ENCODE peak calls at places on chromosomes 4 and X, in five cellular contexts. One of them, this sample, is unnamed.
A peak's percentile ranks its signal among the peaks of the same experiment; 100 is the strongest.

GRCh38 chrX:139052461-139052860 is 340.9 kb upstream of the FGF13 start:
- DNase-seq in cardiac fibroblast: no peak
- DNase-seq in astrocyte: peak; percentile 26
- DNase-seq in activated CD8-positive, alpha-beta memory T cell treated with anti-CD3 and anti-CD28 coated beads for 48 hours: no peak
- DNase-seq in colonic mucosa: no peak
- DNase-seq in this sample: no peak

GRCh38 chrX:44874481-44875184 is 1.6 kb downstream of the KDM6A start:
- DNase-seq in cardiac fibroblast: peak; percentile 36
- DNase-seq in astrocyte: peak; percentile 27
- DNase-seq in activated CD8-positive, alpha-beta memory T cell treated with anti-CD3 and anti-CD28 coated beads for 48 hours: peak; percentile 7
- DNase-seq in colonic mucosa: peak; percentile 66
- DNase-seq in this sample: peak; percentile 30

GRCh38 chr4:14396183-14396582 is 606.1 kb upstream of the CPEB2 start:
- DNase-seq in cardiac fibroblast: no peak
- DNase-seq in astrocyte: no peak
- DNase-seq in activated CD8-positive, alpha-beta memory T cell treated with anti-CD3 and anti-CD28 coated beads for 48 hours: no peak
- DNase-seq in colonic mucosa: no peak
- DNase-seq in this sample: no peak

GRCh38 chr4:109408711-109409110 is 24.9 kb upstream of the SEC24B start:
- DNase-seq in cardiac fibroblast: no peak
- DNase-seq in astrocyte: no peak
- DNase-seq in activated CD8-positive, alpha-beta memory T cell treated with anti-CD3 and anti-CD28 coated beads for 48 hours: no peak
- DNase-seq in colonic mucosa: no peak
- DNase-seq in this sample: no peak

GRCh38 chr4:102317459-102317858 is 27.8 kb downstream of the SLC39A8 start:
- DNase-seq in cardiac fibroblast: no peak
- DNase-seq in astrocyte: no peak
- DNase-seq in activated CD8-positive, alpha-beta memory T cell treated with anti-CD3 and anti-CD28 coated beads for 48 hours: no peak
- DNase-seq in colonic mucosa: no peak
- DNase-seq in this sample: no peak

GRCh38 chr4:163673848-163674702 is 179.6 kb downstream of the TMA16 start:
- DNase-seq in cardiac fibroblast: no peak
- DNase-seq in astrocyte: no peak
- DNase-seq in activated CD8-positive, alpha-beta memory T cell treated with anti-CD3 and anti-CD28 coated beads for 48 hours: no peak
- DNase-seq in colonic mucosa: no peak
- DNase-seq in this sample: no peak

GRCh38 chrX:84469226-84469625 is 33.0 kb downstream of the HDX start:
- DNase-seq in cardiac fibroblast: peak; percentile 60
- DNase-seq in astrocyte: peak; percentile 43
- DNase-seq in activated CD8-positive, alpha-beta memory T cell treated with anti-CD3 and anti-CD28 coated beads for 48 hours: no peak
- DNase-seq in colonic mucosa: no peak
- DNase-seq in this sample: peak; percentile 32

GRCh38 chr4:31455612-31456011 is 735.4 kb downstream of the PCDH7 start:
- DNase-seq in cardiac fibroblast: no peak
- DNase-seq in astrocyte: no peak
- DNase-seq in activated CD8-positive, alpha-beta memory T cell treated with anti-CD3 and anti-CD28 coated beads for 48 hours: no peak
- DNase-seq in colonic mucosa: no peak
- DNase-seq in this sample: no peak

GRCh38 chr4:33467291-33467690 is 2747.1 kb downstream of the PCDH7 start:
- DNase-seq in cardiac fibroblast: no peak
- DNase-seq in astrocyte: no peak
- DNase-seq in activated CD8-positive, alpha-beta memory T cell treated with anti-CD3 and anti-CD28 coated beads for 48 hours: no peak
- DNase-seq in colonic mucosa: no peak
- DNase-seq in this sample: no peak

GRCh38 chrX:13085533-13085932 is 41.1 kb upstream of the FAM9C start:
- DNase-seq in cardiac fibroblast: no peak
- DNase-seq in astrocyte: no peak
- DNase-seq in activated CD8-positive, alpha-beta memory T cell treated with anti-CD3 and anti-CD28 coated beads for 48 hours: no peak
- DNase-seq in colonic mucosa: no peak
- DNase-seq in this sample: no peak

GRCh38 chr4:184400375-184400870 is 73.9 kb downstream of the IRF2 start:
- DNase-seq in cardiac fibroblast: peak; percentile 99
- DNase-seq in astrocyte: peak; percentile 88
- DNase-seq in activated CD8-positive, alpha-beta memory T cell treated with anti-CD3 and anti-CD28 coated beads for 48 hours: no peak
- DNase-seq in colonic mucosa: no peak
- DNase-seq in this sample: peak; percentile 68

GRCh38 chr4:153488006-153488718 is 22.0 kb downstream of the TMEM131L start:
- DNase-seq in cardiac fibroblast: peak; percentile 45
- DNase-seq in astrocyte: peak; percentile 63
- DNase-seq in activated CD8-positive, alpha-beta memory T cell treated with anti-CD3 and anti-CD28 coated beads for 48 hours: peak; percentile 69
- DNase-seq in colonic mucosa: no peak
- DNase-seq in this sample: no peak

GRCh38 chr4:7854211-7854610 is 85.5 kb downstream of the AFAP1 start:
- DNase-seq in cardiac fibroblast: no peak
- DNase-seq in astrocyte: no peak
- DNase-seq in activated CD8-positive, alpha-beta memory T cell treated with anti-CD3 and anti-CD28 coated beads for 48 hours: no peak
- DNase-seq in colonic mucosa: no peak
- DNase-seq in this sample: no peak

GRCh38 chr4:148056879-148057278 is 325.0 kb downstream of the ARHGAP10 start:
- DNase-seq in cardiac fibroblast: peak; percentile 70
- DNase-seq in astrocyte: peak; percentile 72
- DNase-seq in activated CD8-positive, alpha-beta memory T cell treated with anti-CD3 and anti-CD28 coated beads for 48 hours: peak; percentile 46
- DNase-seq in colonic mucosa: peak; percentile 58
- DNase-seq in this sample: peak; percentile 46

GRCh38 chrX:17922303-17922702 is 61.2 kb upstream of the RAI2 start:
- DNase-seq in cardiac fibroblast: no peak
- DNase-seq in astrocyte: no peak
- DNase-seq in activated CD8-positive, alpha-beta memory T cell treated with anti-CD3 and anti-CD28 coated beads for 48 hours: no peak
- DNase-seq in colonic mucosa: peak; percentile 23
- DNase-seq in this sample: no peak

GRCh38 chr4:147090486-147090885 is 144.8 kb upstream of the TTC29 start:
- DNase-seq in cardiac fibroblast: no peak
- DNase-seq in astrocyte: no peak
- DNase-seq in activated CD8-positive, alpha-beta memory T cell treated with anti-CD3 and anti-CD28 coated beads for 48 hours: no peak
- DNase-seq in colonic mucosa: no peak
- DNase-seq in this sample: no peak

GRCh38 chr4:166594326-166594946 is 639.9 kb downstream of the SPOCK3 start:
- DNase-seq in cardiac fibroblast: peak; percentile 73
- DNase-seq in astrocyte: peak; percentile 34
- DNase-seq in activated CD8-positive, alpha-beta memory T cell treated with anti-CD3 and anti-CD28 coated beads for 48 hours: no peak
- DNase-seq in colonic mucosa: peak; percentile 31
- DNase-seq in this sample: peak; percentile 59

GRCh38 chr4:40850496-40850895 is 100.7 kb downstream of the NSUN7 start:
- DNase-seq in cardiac fibroblast: peak; percentile 13
- DNase-seq in astrocyte: no peak
- DNase-seq in activated CD8-positive, alpha-beta memory T cell treated with anti-CD3 and anti-CD28 coated beads for 48 hours: no peak
- DNase-seq in colonic mucosa: no peak
- DNase-seq in this sample: no peak

GRCh38 chr4:17065821-17066220 is 167.4 kb upstream of the LDB2 start:
- DNase-seq in cardiac fibroblast: peak; percentile 51
- DNase-seq in astrocyte: peak; percentile 21
- DNase-seq in activated CD8-positive, alpha-beta memory T cell treated with anti-CD3 and anti-CD28 coated beads for 48 hours: no peak
- DNase-seq in colonic mucosa: no peak
- DNase-seq in this sample: no peak

GRCh38 chr4:94375364-94375763 is 32.7 kb upstream of the HPGDS start:
- DNase-seq in cardiac fibroblast: no peak
- DNase-seq in astrocyte: no peak
- DNase-seq in activated CD8-positive, alpha-beta memory T cell treated with anti-CD3 and anti-CD28 coated beads for 48 hours: no peak
- DNase-seq in colonic mucosa: no peak
- DNase-seq in this sample: no peak

GRCh38 chr4:156575430-156576073 is 396.0 kb downstream of the PDGFC start:
- DNase-seq in cardiac fibroblast: peak; percentile 62
- DNase-seq in astrocyte: peak; percentile 40
- DNase-seq in activated CD8-positive, alpha-beta memory T cell treated with anti-CD3 and anti-CD28 coated beads for 48 hours: no peak
- DNase-seq in colonic mucosa: no peak
- DNase-seq in this sample: peak; percentile 95

GRCh38 chrX:107483976-107484726 is 34.7 kb downstream of the FRMPD3 start:
- DNase-seq in cardiac fibroblast: no peak
- DNase-seq in astrocyte: peak; percentile 20
- DNase-seq in activated CD8-positive, alpha-beta memory T cell treated with anti-CD3 and anti-CD28 coated beads for 48 hours: no peak
- DNase-seq in colonic mucosa: peak; percentile 31
- DNase-seq in this sample: no peak

GRCh38 chr4:85116008-85116407 is 149.5 kb upstream of the WDFY3 start:
- DNase-seq in cardiac fibroblast: no peak
- DNase-seq in astrocyte: no peak
- DNase-seq in activated CD8-positive, alpha-beta memory T cell treated with anti-CD3 and anti-CD28 coated beads for 48 hours: no peak
- DNase-seq in colonic mucosa: no peak
- DNase-seq in this sample: no peak

GRCh38 chrX:20217279-20217678 is 49.4 kb downstream of the RPS6KA3 start:
- DNase-seq in cardiac fibroblast: peak; percentile 79
- DNase-seq in astrocyte: peak; percentile 48
- DNase-seq in activated CD8-positive, alpha-beta memory T cell treated with anti-CD3 and anti-CD28 coated beads for 48 hours: no peak
- DNase-seq in colonic mucosa: no peak
- DNase-seq in this sample: peak; percentile 31

GRCh38 chr4:81421346-81422218 is 50.1 kb downstream of the RASGEF1B start:
- DNase-seq in cardiac fibroblast: peak; percentile 68
- DNase-seq in astrocyte: peak; percentile 47
- DNase-seq in activated CD8-positive, alpha-beta memory T cell treated with anti-CD3 and anti-CD28 coated beads for 48 hours: no peak
- DNase-seq in colonic mucosa: peak; percentile 76
- DNase-seq in this sample: peak; percentile 61

GRCh38 chr4:121551271-121551670 is 145.5 kb downstream of the ANXA5 start:
- DNase-seq in cardiac fibroblast: no peak
- DNase-seq in astrocyte: no peak
- DNase-seq in activated CD8-positive, alpha-beta memory T cell treated with anti-CD3 and anti-CD28 coated beads for 48 hours: no peak
- DNase-seq in colonic mucosa: no peak
- DNase-seq in this sample: no peak

GRCh38 chr4:82903737-82904136 is 3.2 kb downstream of the THAP9 start:
- DNase-seq in cardiac fibroblast: no peak
- DNase-seq in astrocyte: no peak
- DNase-seq in activated CD8-positive, alpha-beta memory T cell treated with anti-CD3 and anti-CD28 coated beads for 48 hours: no peak
- DNase-seq in colonic mucosa: no peak
- DNase-seq in this sample: peak; percentile 8

GRCh38 chr4:74054483-74055032 is 16.1 kb upstream of the CXCL3 start:
- DNase-seq in cardiac fibroblast: no peak
- DNase-seq in astrocyte: no peak
- DNase-seq in activated CD8-positive, alpha-beta memory T cell treated with anti-CD3 and anti-CD28 coated beads for 48 hours: no peak
- DNase-seq in colonic mucosa: no peak
- DNase-seq in this sample: no peak

GRCh38 chrX:119573840-119574393 is 446 bp upstream of the UBE2A start:
- DNase-seq in cardiac fibroblast: peak; percentile 55
- DNase-seq in astrocyte: peak; percentile 31
- DNase-seq in activated CD8-positive, alpha-beta memory T cell treated with anti-CD3 and anti-CD28 coated beads for 48 hours: no peak
- DNase-seq in colonic mucosa: peak; percentile 37
- DNase-seq in this sample: no peak

GRCh38 chr4:2259541-2260267 is 2.2 kb downstream of the MXD4 start:
- DNase-seq in cardiac fibroblast: no peak
- DNase-seq in astrocyte: no peak
- DNase-seq in activated CD8-positive, alpha-beta memory T cell treated with anti-CD3 and anti-CD28 coated beads for 48 hours: no peak
- DNase-seq in colonic mucosa: no peak
- DNase-seq in this sample: no peak

GRCh38 chr4:28709821-28710330 is 1849.2 kb downstream of the STIM2 start:
- DNase-seq in cardiac fibroblast: peak; percentile 32
- DNase-seq in astrocyte: no peak
- DNase-seq in activated CD8-positive, alpha-beta memory T cell treated with anti-CD3 and anti-CD28 coated beads for 48 hours: no peak
- DNase-seq in colonic mucosa: no peak
- DNase-seq in this sample: no peak

GRCh38 chrX:57677132-57677858 is 2.8 kb downstream of the NLRP2B start:
- DNase-seq in cardiac fibroblast: peak; percentile 3
- DNase-seq in astrocyte: no peak
- DNase-seq in activated CD8-positive, alpha-beta memory T cell treated with anti-CD3 and anti-CD28 coated beads for 48 hours: no peak
- DNase-seq in colonic mucosa: no peak
- DNase-seq in this sample: no peak